ENCODE peak calls at places on chromosome 12, in six cellular contexts. K is left ventricle myocardium inferior, L is thoracic aorta, V is neural progenitor cell, N is breast epithelium, J is Peyer's patch. F is an unnamed sample.

GRCh38 chr12:52232916-52233461 is at the start of gene KRT7:
- DNase-seq in V (peak; percentile 63), K (no peak), N (peak; percentile 86), L (no peak), J (no peak), F (peak; percentile 93)

GRCh38 chr12:82912406-82912805 is 225.7 kb downstream of the TMTC2 start:
- DNase-seq in V (no peak), J (no peak), N (no peak), L (no peak), K (no peak), F (no peak)

GRCh38 chr12:125424909-125425308 is 359.7 kb downstream of the AACS start:
- DNase-seq in N (no peak), L (no peak), V (no peak), K (no peak), J (no peak), F (no peak)

GRCh38 chr12:47868041-47868440 is 36.8 kb downstream of the VDR start:
- DNase-seq in N (no peak), L (no peak), K (no peak), J (no peak), V (no peak), F (no peak)

GRCh38 chr12:107115119-107115518 is 21.8 kb upstream of the CRY1 start:
- DNase-seq in K (no peak), J (no peak), V (no peak), N (no peak), L (no peak), F (no peak)

GRCh38 chr12:46524778-46525177 is 152.2 kb upstream of the SLC38A2 start:
- DNase-seq in K (peak; percentile 92), N (no peak), J (peak; percentile 77), V (no peak), L (peak; percentile 51), F (no peak)

GRCh38 chr12:3243376-3244084 is 166.4 kb downstream of the TSPAN9 start:
- DNase-seq in N (no peak), L (no peak), J (no peak), V (no peak), K (no peak), F (no peak)

GRCh38 chr12:64931981-64932380 is 107.5 kb downstream of the TBC1D30 start:
- DNase-seq in V (no peak), N (no peak), L (no peak), J (no peak), K (no peak), F (no peak)

GRCh38 chr12:54602661-54603060 is 14.2 kb upstream of the PPP1R1A start:
- DNase-seq in J (no peak), V (no peak), K (no peak), N (no peak), L (no peak), F (no peak)

GRCh38 chr12:121957831-121958515 is 39.6 kb downstream of the CFAP251 start:
- DNase-seq in V (no peak), N (no peak), J (no peak), K (no peak), L (no peak), F (no peak)

GRCh38 chr12:76422878-76423438 is 74.7 kb upstream of the BBS10 start:
- DNase-seq in J (no peak), V (no peak), L (no peak), N (no peak), K (no peak), F (no peak)

GRCh38 chr12:59834659-59835474 is 239.0 kb downstream of the SLC16A7 start:
- DNase-seq in N (no peak), V (peak; percentile 31), J (no peak), K (no peak), L (no peak), F (no peak)

GRCh38 chr12:101299931-101300330 is 20.0 kb downstream of the UTP20 start:
- DNase-seq in N (no peak), L (no peak), V (no peak), K (no peak), J (no peak), F (no peak)

GRCh38 chr12:90335561-90335960 is 619.4 kb downstream of the CCER1 start:
- DNase-seq in N (no peak), J (no peak), K (no peak), V (no peak), L (no peak), F (no peak)

GRCh38 chr12:75890141-75890540 is 141.4 kb downstream of the PHLDA1 start:
- DNase-seq in V (no peak), N (no peak), K (no peak), L (no peak), J (no peak), F (no peak)

GRCh38 chr12:54232790-54233189 is 44.0 kb upstream of the SMUG1 start:
- DNase-seq in J (no peak), L (no peak), V (no peak), K (no peak), N (no peak), F (no peak)

GRCh38 chr12:116434155-116435065 is 124.8 kb upstream of the MAP1LC3B2 start:
- DNase-seq in K (peak; percentile 79), N (peak; percentile 80), L (peak; percentile 85), V (peak; percentile 77), J (peak; percentile 81), F (peak; percentile 87)

GRCh38 chr12:66647034-66647691 is 31.7 kb downstream of the GRIP1 start:
- DNase-seq in V (no peak), J (no peak), L (no peak), K (no peak), N (no peak), F (no peak)

GRCh38 chr12:18752280-18752920 is 14.5 kb downstream of the CAPZA3 start:
- DNase-seq in V (peak; percentile 82), J (no peak), K (peak; percentile 39), L (no peak), N (no peak), F (no peak)

GRCh38 chr12:69698769-69699540 is at the start of gene BEST3:
- DNase-seq in J (no peak), V (no peak), K (no peak), L (no peak), N (no peak), F (no peak)

DNA sequence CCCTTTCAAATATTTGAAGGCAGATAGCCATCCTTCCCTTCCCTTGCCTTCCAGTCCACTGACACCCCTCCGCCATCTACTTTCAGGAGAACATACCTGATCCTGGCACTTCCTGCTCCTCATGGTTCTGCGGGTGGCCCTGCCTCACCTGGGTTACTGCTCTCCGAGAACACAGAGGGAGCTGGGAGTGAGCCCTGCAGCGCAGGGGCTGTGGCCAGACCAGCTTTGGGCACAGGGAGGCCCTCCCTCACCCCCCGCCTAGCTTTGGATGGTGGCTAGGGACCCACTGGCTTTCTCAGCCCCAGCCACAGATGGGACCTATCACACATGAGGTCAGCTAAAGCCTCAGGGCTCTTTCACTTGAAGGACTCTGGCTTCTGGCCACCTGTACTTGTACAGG is 12.4 kb downstream of the IQSEC3 start:
- DNase-seq in K (no peak), J (no peak), L (no peak), N (no peak), V (no peak), F (no peak)
- H3K27me3 ChIP-seq in K (peaks cover 88% of the 10 kb centered on the region), J (peaks cover 3% of the 10 kb centered on the region), L (peaks cover 4% of the 10 kb centered on the region), N (peaks cover 3% of the 10 kb centered on the region), V (peaks cover 84% of the 10 kb centered on the region), F (peaks cover 87% of the 10 kb centered on the region)

DNA sequence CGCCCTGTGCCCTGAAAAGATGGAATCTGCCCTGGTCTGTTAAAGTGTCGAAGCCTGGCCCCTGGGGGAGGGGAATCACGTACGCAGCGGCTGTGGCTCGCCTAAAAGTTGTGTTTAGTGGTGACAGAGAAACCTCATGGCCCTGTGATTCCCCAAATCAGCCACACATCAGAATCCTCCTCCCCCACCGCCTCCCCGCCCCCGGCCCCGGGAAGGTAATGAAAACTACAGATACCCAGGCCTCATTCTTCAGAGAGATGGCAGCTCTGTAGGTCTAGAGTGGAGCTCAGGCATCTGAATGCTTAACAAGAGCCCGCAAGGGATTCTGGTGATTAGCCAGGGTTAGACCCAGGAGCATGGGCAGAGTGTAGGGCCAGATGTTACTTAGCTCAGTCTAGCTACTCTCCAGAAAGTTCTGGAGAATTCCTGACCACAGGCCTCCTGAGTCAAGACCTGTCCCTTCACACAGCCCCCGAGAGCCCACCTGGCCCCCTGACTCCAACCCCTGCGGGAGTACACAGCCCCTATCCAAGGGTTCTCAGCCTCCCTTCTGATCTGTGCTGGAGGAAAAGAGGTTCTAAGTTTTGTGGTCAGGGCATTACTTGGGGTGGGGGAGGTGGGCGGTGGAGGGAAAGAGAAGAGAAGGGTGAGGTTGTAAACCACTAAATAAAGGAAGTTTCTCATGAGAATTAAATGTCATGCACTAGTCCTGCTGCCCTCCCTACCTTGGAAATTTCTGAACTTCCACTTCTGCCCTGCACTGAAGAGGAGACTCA is 114.8 kb downstream of the PLXNC1 start:
- DNase-seq in L (no peak), J (peak; percentile 65), V (no peak), K (no peak), N (no peak), F (no peak)
- H3K27ac ChIP-seq in L (peak overlapping the region; percentile 73), J (peak overlapping the region; percentile 74), V (no peak overlapping the region), K (peak overlapping the region; percentile 87), N (peak overlapping the region; percentile 95), F (peak overlapping the region; percentile 85)

GRCh38 chr12:25017336-25017735 is 68.4 kb upstream of the BCAT1 start:
- DNase-seq in V (no peak), L (no peak), N (no peak), J (no peak), K (no peak), F (no peak)
- H3K27me3 ChIP-seq in V (no peaks in the 10 kb centered on the region), L (no peaks in the 10 kb centered on the region), N (no peaks in the 10 kb centered on the region), J (no peaks in the 10 kb centered on the region), K (no peaks in the 10 kb centered on the region), F (no peaks in the 10 kb centered on the region)

GRCh38 chr12:123104809-123105208 is 46.1 kb downstream of the PITPNM2 start:
- DNase-seq in K (no peak), V (no peak), N (no peak), J (no peak), L (no peak), F (no peak)
- H3K27ac ChIP-seq in K (peak overlapping the region; percentile 91), V (no peak overlapping the region), N (peak overlapping the region; percentile 0), J (no peak overlapping the region), L (no peak overlapping the region), F (peak overlapping the region; percentile 62)